ENCODE peak calls at places on chromosomes 16 and 17, in ten cellular contexts. One of them, this sample, is unnamed.
A peak's percentile ranks its signal among the peaks of the same experiment; 100 is the strongest.

GRCh38 chr17:81422776-81423697 is 27.8 kb downstream of the BAHCC1 start:
- DNase-seq in activated CD8-positive, alpha-beta memory T cell treated with anti-CD3 and anti-CD28 coated beads, Interleukin-2, amount 50 U/mL, for 48 hours: no peak
- DNase-seq in HEK293T: no peak
- DNase-seq in tibial nerve: no peak
- DNase-seq in stimulated activated CD8-positive, alpha-beta memory T cell treated with anti-CD3 and anti-CD28 coated beads, Interleukin-15, amount 100 ng/mL, for 1 hour: no peak
- DNase-seq in NAMALWA: no peak
- DNase-seq in germinal center: no peak
- DNase-seq in GM19239: no peak
- DNase-seq in AG08395: peak; percentile 91
- DNase-seq in AG09319: peak; percentile 89
- DNase-seq in this sample: peak; percentile 91

GRCh38 chr16:57091200-57091989 is 988 bp upstream of the CPNE2 start:
- DNase-seq in activated CD8-positive, alpha-beta memory T cell treated with anti-CD3 and anti-CD28 coated beads, Interleukin-2, amount 50 U/mL, for 48 hours: no peak
- DNase-seq in stimulated activated CD8-positive, alpha-beta memory T cell treated with anti-CD3 and anti-CD28 coated beads, Interleukin-15, amount 100 ng/mL, for 1 hour: no peak
- DNase-seq in NAMALWA: no peak
- DNase-seq in AG08395: peak; percentile 56
- DNase-seq in tibial nerve: peak; percentile 41
- DNase-seq in germinal center: no peak
- DNase-seq in HEK293T: peak; percentile 38
- DNase-seq in AG09319: no peak
- DNase-seq in GM19239: no peak
- DNase-seq in this sample: no peak

GRCh38 chr17:46894476-46895151 is 28.3 kb upstream of the GOSR2 start:
- DNase-seq in tibial nerve: no peak
- DNase-seq in GM19239: no peak
- DNase-seq in germinal center: no peak
- DNase-seq in NAMALWA: no peak
- DNase-seq in activated CD8-positive, alpha-beta memory T cell treated with anti-CD3 and anti-CD28 coated beads, Interleukin-2, amount 50 U/mL, for 48 hours: no peak
- DNase-seq in AG08395: no peak
- DNase-seq in AG09319: no peak
- DNase-seq in stimulated activated CD8-positive, alpha-beta memory T cell treated with anti-CD3 and anti-CD28 coated beads, Interleukin-15, amount 100 ng/mL, for 1 hour: no peak
- DNase-seq in HEK293T: no peak
- DNase-seq in this sample: no peak

GRCh38 chr16:29877266-29877961 is 14.4 kb upstream of the CDIPT start:
- DNase-seq in activated CD8-positive, alpha-beta memory T cell treated with anti-CD3 and anti-CD28 coated beads, Interleukin-2, amount 50 U/mL, for 48 hours: peak; percentile 78
- DNase-seq in HEK293T: peak; percentile 94
- DNase-seq in tibial nerve: no peak
- DNase-seq in stimulated activated CD8-positive, alpha-beta memory T cell treated with anti-CD3 and anti-CD28 coated beads, Interleukin-15, amount 100 ng/mL, for 1 hour: no peak
- DNase-seq in GM19239: peak; percentile 50
- DNase-seq in NAMALWA: peak; percentile 100
- DNase-seq in germinal center: peak; percentile 94
- DNase-seq in AG09319: no peak
- DNase-seq in AG08395: peak; percentile 24
- DNase-seq in this sample: no peak

GRCh38 chr16:54649846-54650245 is 280.8 kb upstream of the IRX5 start:
- DNase-seq in GM19239: no peak
- DNase-seq in AG08395: no peak
- DNase-seq in tibial nerve: no peak
- DNase-seq in activated CD8-positive, alpha-beta memory T cell treated with anti-CD3 and anti-CD28 coated beads, Interleukin-2, amount 50 U/mL, for 48 hours: no peak
- DNase-seq in germinal center: no peak
- DNase-seq in NAMALWA: no peak
- DNase-seq in AG09319: no peak
- DNase-seq in stimulated activated CD8-positive, alpha-beta memory T cell treated with anti-CD3 and anti-CD28 coated beads, Interleukin-15, amount 100 ng/mL, for 1 hour: no peak
- DNase-seq in HEK293T: no peak
- DNase-seq in this sample: no peak

GRCh38 chr16:87550510-87550961 is 51.8 kb upstream of the JPH3 start:
- DNase-seq in stimulated activated CD8-positive, alpha-beta memory T cell treated with anti-CD3 and anti-CD28 coated beads, Interleukin-15, amount 100 ng/mL, for 1 hour: peak; percentile 20
- DNase-seq in AG08395: peak; percentile 57
- DNase-seq in germinal center: peak; percentile 71
- DNase-seq in HEK293T: peak; percentile 75
- DNase-seq in activated CD8-positive, alpha-beta memory T cell treated with anti-CD3 and anti-CD28 coated beads, Interleukin-2, amount 50 U/mL, for 48 hours: peak; percentile 87
- DNase-seq in tibial nerve: no peak
- DNase-seq in GM19239: peak; percentile 74
- DNase-seq in AG09319: no peak
- DNase-seq in NAMALWA: peak; percentile 59
- DNase-seq in this sample: no peak

GRCh38 chr17:67046398-67046797 is 2.0 kb downstream of the CACNG1 start:
- DNase-seq in tibial nerve: no peak
- DNase-seq in AG09319: no peak
- DNase-seq in GM19239: no peak
- DNase-seq in AG08395: no peak
- DNase-seq in activated CD8-positive, alpha-beta memory T cell treated with anti-CD3 and anti-CD28 coated beads, Interleukin-2, amount 50 U/mL, for 48 hours: no peak
- DNase-seq in stimulated activated CD8-positive, alpha-beta memory T cell treated with anti-CD3 and anti-CD28 coated beads, Interleukin-15, amount 100 ng/mL, for 1 hour: no peak
- DNase-seq in HEK293T: no peak
- DNase-seq in germinal center: no peak
- DNase-seq in NAMALWA: no peak
- DNase-seq in this sample: no peak

GRCh38 chr16:8686879-8687278 is 12.5 kb downstream of the ABAT start:
- DNase-seq in GM19239: no peak
- DNase-seq in AG09319: no peak
- DNase-seq in germinal center: no peak
- DNase-seq in AG08395: no peak
- DNase-seq in NAMALWA: no peak
- DNase-seq in HEK293T: no peak
- DNase-seq in activated CD8-positive, alpha-beta memory T cell treated with anti-CD3 and anti-CD28 coated beads, Interleukin-2, amount 50 U/mL, for 48 hours: no peak
- DNase-seq in stimulated activated CD8-positive, alpha-beta memory T cell treated with anti-CD3 and anti-CD28 coated beads, Interleukin-15, amount 100 ng/mL, for 1 hour: no peak
- DNase-seq in tibial nerve: no peak
- DNase-seq in this sample: no peak

GRCh38 chr17:80248894-80249710 is 11.6 kb upstream of the RNF213 start:
- DNase-seq in GM19239: no peak
- DNase-seq in AG08395: no peak
- DNase-seq in AG09319: no peak
- DNase-seq in tibial nerve: no peak
- DNase-seq in HEK293T: no peak
- DNase-seq in activated CD8-positive, alpha-beta memory T cell treated with anti-CD3 and anti-CD28 coated beads, Interleukin-2, amount 50 U/mL, for 48 hours: no peak
- DNase-seq in germinal center: no peak
- DNase-seq in NAMALWA: no peak
- DNase-seq in stimulated activated CD8-positive, alpha-beta memory T cell treated with anti-CD3 and anti-CD28 coated beads, Interleukin-15, amount 100 ng/mL, for 1 hour: no peak
- DNase-seq in this sample: no peak

GRCh38 chr17:17696075-17696474 is 14.8 kb downstream of the RAI1 start:
- DNase-seq in AG08395: no peak
- DNase-seq in HEK293T: no peak
- DNase-seq in GM19239: no peak
- DNase-seq in activated CD8-positive, alpha-beta memory T cell treated with anti-CD3 and anti-CD28 coated beads, Interleukin-2, amount 50 U/mL, for 48 hours: no peak
- DNase-seq in stimulated activated CD8-positive, alpha-beta memory T cell treated with anti-CD3 and anti-CD28 coated beads, Interleukin-15, amount 100 ng/mL, for 1 hour: no peak
- DNase-seq in tibial nerve: no peak
- DNase-seq in NAMALWA: no peak
- DNase-seq in AG09319: no peak
- DNase-seq in germinal center: no peak
- DNase-seq in this sample: no peak

GRCh38 chr17:28725166-28725659 is 820 bp downstream of the TLCD1 start:
- DNase-seq in tibial nerve: no peak
- DNase-seq in HEK293T: no peak
- DNase-seq in stimulated activated CD8-positive, alpha-beta memory T cell treated with anti-CD3 and anti-CD28 coated beads, Interleukin-15, amount 100 ng/mL, for 1 hour: no peak
- DNase-seq in germinal center: no peak
- DNase-seq in activated CD8-positive, alpha-beta memory T cell treated with anti-CD3 and anti-CD28 coated beads, Interleukin-2, amount 50 U/mL, for 48 hours: peak; percentile 79
- DNase-seq in NAMALWA: peak; percentile 88
- DNase-seq in GM19239: no peak
- DNase-seq in AG08395: peak; percentile 30
- DNase-seq in AG09319: no peak
- DNase-seq in this sample: no peak

GRCh38 chr17:38911081-38911730 is 14.2 kb upstream of the LASP1NB start:
- DNase-seq in NAMALWA: no peak
- DNase-seq in stimulated activated CD8-positive, alpha-beta memory T cell treated with anti-CD3 and anti-CD28 coated beads, Interleukin-15, amount 100 ng/mL, for 1 hour: no peak
- DNase-seq in tibial nerve: peak; percentile 8
- DNase-seq in GM19239: no peak
- DNase-seq in germinal center: no peak
- DNase-seq in activated CD8-positive, alpha-beta memory T cell treated with anti-CD3 and anti-CD28 coated beads, Interleukin-2, amount 50 U/mL, for 48 hours: peak; percentile 41
- DNase-seq in AG08395: no peak
- DNase-seq in HEK293T: no peak
- DNase-seq in AG09319: no peak
- DNase-seq in this sample: peak; percentile 73

GRCh38 chr17:45836047-45837044 is 8.3 kb upstream of the SPPL2C start:
- DNase-seq in HEK293T: no peak
- DNase-seq in AG09319: no peak
- DNase-seq in activated CD8-positive, alpha-beta memory T cell treated with anti-CD3 and anti-CD28 coated beads, Interleukin-2, amount 50 U/mL, for 48 hours: no peak
- DNase-seq in germinal center: no peak
- DNase-seq in AG08395: no peak
- DNase-seq in stimulated activated CD8-positive, alpha-beta memory T cell treated with anti-CD3 and anti-CD28 coated beads, Interleukin-15, amount 100 ng/mL, for 1 hour: no peak
- DNase-seq in tibial nerve: no peak
- DNase-seq in NAMALWA: no peak
- DNase-seq in GM19239: no peak
- DNase-seq in this sample: no peak

GRCh38 chr16:84115919-84116719 is 623 bp downstream of the MBTPS1 start:
- DNase-seq in activated CD8-positive, alpha-beta memory T cell treated with anti-CD3 and anti-CD28 coated beads, Interleukin-2, amount 50 U/mL, for 48 hours: no peak
- DNase-seq in NAMALWA: peak; percentile 74
- DNase-seq in AG08395: peak; percentile 19
- DNase-seq in HEK293T: no peak
- DNase-seq in germinal center: no peak
- DNase-seq in GM19239: no peak
- DNase-seq in stimulated activated CD8-positive, alpha-beta memory T cell treated with anti-CD3 and anti-CD28 coated beads, Interleukin-15, amount 100 ng/mL, for 1 hour: peak; percentile 29
- DNase-seq in tibial nerve: no peak
- DNase-seq in AG09319: no peak
- DNase-seq in this sample: no peak

GRCh38 chr16:58044266-58045019 is 18.9 kb downstream of the MMP15 start:
- DNase-seq in germinal center: no peak
- DNase-seq in tibial nerve: no peak
- DNase-seq in GM19239: no peak
- DNase-seq in AG08395: no peak
- DNase-seq in activated CD8-positive, alpha-beta memory T cell treated with anti-CD3 and anti-CD28 coated beads, Interleukin-2, amount 50 U/mL, for 48 hours: no peak
- DNase-seq in AG09319: no peak
- DNase-seq in NAMALWA: no peak
- DNase-seq in stimulated activated CD8-positive, alpha-beta memory T cell treated with anti-CD3 and anti-CD28 coated beads, Interleukin-15, amount 100 ng/mL, for 1 hour: no peak
- DNase-seq in HEK293T: no peak
- DNase-seq in this sample: no peak

GRCh38 chr17:78583091-78583490 is 5.9 kb upstream of the DNAH17 start:
- DNase-seq in tibial nerve: no peak
- DNase-seq in GM19239: no peak
- DNase-seq in HEK293T: peak; percentile 52
- DNase-seq in AG09319: no peak
- DNase-seq in germinal center: peak; percentile 50
- DNase-seq in NAMALWA: peak; percentile 72
- DNase-seq in stimulated activated CD8-positive, alpha-beta memory T cell treated with anti-CD3 and anti-CD28 coated beads, Interleukin-15, amount 100 ng/mL, for 1 hour: no peak
- DNase-seq in activated CD8-positive, alpha-beta memory T cell treated with anti-CD3 and anti-CD28 coated beads, Interleukin-2, amount 50 U/mL, for 48 hours: no peak
- DNase-seq in AG08395: peak; percentile 29
- DNase-seq in this sample: no peak

GRCh38 chr16:47511882-47512281 is 50.8 kb downstream of the PHKB start:
- DNase-seq in AG08395: no peak
- DNase-seq in NAMALWA: no peak
- DNase-seq in AG09319: no peak
- DNase-seq in GM19239: no peak
- DNase-seq in stimulated activated CD8-positive, alpha-beta memory T cell treated with anti-CD3 and anti-CD28 coated beads, Interleukin-15, amount 100 ng/mL, for 1 hour: no peak
- DNase-seq in germinal center: no peak
- DNase-seq in tibial nerve: no peak
- DNase-seq in HEK293T: no peak
- DNase-seq in activated CD8-positive, alpha-beta memory T cell treated with anti-CD3 and anti-CD28 coated beads, Interleukin-2, amount 50 U/mL, for 48 hours: no peak
- DNase-seq in this sample: no peak

GRCh38 chr16:66639091-66639885 is 34.8 kb downstream of the CMTM3 start:
- DNase-seq in AG09319: no peak
- DNase-seq in AG08395: no peak
- DNase-seq in activated CD8-positive, alpha-beta memory T cell treated with anti-CD3 and anti-CD28 coated beads, Interleukin-2, amount 50 U/mL, for 48 hours: no peak
- DNase-seq in stimulated activated CD8-positive, alpha-beta memory T cell treated with anti-CD3 and anti-CD28 coated beads, Interleukin-15, amount 100 ng/mL, for 1 hour: no peak
- DNase-seq in NAMALWA: no peak
- DNase-seq in HEK293T: no peak
- DNase-seq in germinal center: no peak
- DNase-seq in tibial nerve: no peak
- DNase-seq in GM19239: no peak
- DNase-seq in this sample: no peak

GRCh38 chr16:66103245-66103644 is 263.2 kb upstream of the CDH5 start:
- DNase-seq in germinal center: no peak
- DNase-seq in AG09319: no peak
- DNase-seq in stimulated activated CD8-positive, alpha-beta memory T cell treated with anti-CD3 and anti-CD28 coated beads, Interleukin-15, amount 100 ng/mL, for 1 hour: no peak
- DNase-seq in HEK293T: no peak
- DNase-seq in tibial nerve: no peak
- DNase-seq in GM19239: no peak
- DNase-seq in NAMALWA: no peak
- DNase-seq in AG08395: no peak
- DNase-seq in activated CD8-positive, alpha-beta memory T cell treated with anti-CD3 and anti-CD28 coated beads, Interleukin-2, amount 50 U/mL, for 48 hours: no peak
- DNase-seq in this sample: no peak

GRCh38 chr17:1005361-1005946 is 8.5 kb downstream of the TIMM22 start:
- DNase-seq in GM19239: no peak
- DNase-seq in NAMALWA: no peak
- DNase-seq in AG08395: peak; percentile 83
- DNase-seq in AG09319: peak; percentile 62
- DNase-seq in HEK293T: no peak
- DNase-seq in germinal center: no peak
- DNase-seq in tibial nerve: no peak
- DNase-seq in activated CD8-positive, alpha-beta memory T cell treated with anti-CD3 and anti-CD28 coated beads, Interleukin-2, amount 50 U/mL, for 48 hours: no peak
- DNase-seq in stimulated activated CD8-positive, alpha-beta memory T cell treated with anti-CD3 and anti-CD28 coated beads, Interleukin-15, amount 100 ng/mL, for 1 hour: no peak
- DNase-seq in this sample: no peak

GRCh38 chr17:27282054-27282501 is 11.8 kb upstream of the WSB1 start:
- DNase-seq in NAMALWA: peak; percentile 39
- DNase-seq in HEK293T: no peak
- DNase-seq in tibial nerve: no peak
- DNase-seq in AG08395: peak; percentile 15
- DNase-seq in germinal center: peak; percentile 25
- DNase-seq in stimulated activated CD8-positive, alpha-beta memory T cell treated with anti-CD3 and anti-CD28 coated beads, Interleukin-15, amount 100 ng/mL, for 1 hour: no peak
- DNase-seq in GM19239: peak; percentile 9
- DNase-seq in activated CD8-positive, alpha-beta memory T cell treated with anti-CD3 and anti-CD28 coated beads, Interleukin-2, amount 50 U/mL, for 48 hours: no peak
- DNase-seq in AG09319: peak; percentile 57
- DNase-seq in this sample: no peak

GRCh38 chr17:9512323-9513168 is 63.1 kb downstream of the STX8 start:
- DNase-seq in stimulated activated CD8-positive, alpha-beta memory T cell treated with anti-CD3 and anti-CD28 coated beads, Interleukin-15, amount 100 ng/mL, for 1 hour: no peak
- DNase-seq in activated CD8-positive, alpha-beta memory T cell treated with anti-CD3 and anti-CD28 coated beads, Interleukin-2, amount 50 U/mL, for 48 hours: no peak
- DNase-seq in germinal center: no peak
- DNase-seq in NAMALWA: no peak
- DNase-seq in AG09319: no peak
- DNase-seq in tibial nerve: no peak
- DNase-seq in HEK293T: no peak
- DNase-seq in AG08395: no peak
- DNase-seq in GM19239: no peak
- DNase-seq in this sample: no peak

GRCh38 chr17:31156326-31156725 is 61.5 kb downstream of the NF1 start:
- DNase-seq in AG08395: peak; percentile 39
- DNase-seq in stimulated activated CD8-positive, alpha-beta memory T cell treated with anti-CD3 and anti-CD28 coated beads, Interleukin-15, amount 100 ng/mL, for 1 hour: no peak
- DNase-seq in AG09319: no peak
- DNase-seq in NAMALWA: no peak
- DNase-seq in GM19239: no peak
- DNase-seq in tibial nerve: no peak
- DNase-seq in HEK293T: no peak
- DNase-seq in germinal center: no peak
- DNase-seq in activated CD8-positive, alpha-beta memory T cell treated with anti-CD3 and anti-CD28 coated beads, Interleukin-2, amount 50 U/mL, for 48 hours: no peak
- DNase-seq in this sample: no peak

This sample was measured in suprapubic skin.